ENCODE peak calls at places on chromosomes 3 and 15, in eight cellular contexts. I is cardiac fibroblast, T is uterus, H is astrocyte, Z is breast epithelium, R is colonic mucosa, E is astrocyte of the spinal cord, M is foreskin fibroblast. W is an unnamed sample.
A peak's percentile ranks its signal among the peaks of the same experiment; 100 is the strongest.

GRCh38 chr3:11622846-11623550 is 20.7 kb downstream of the VGLL4 start:
- DNase-seq in I (no peak), T (no peak), H (peak; percentile 68), Z (no peak), R (no peak), E (no peak), M (no peak), W (no peak)

GRCh38 chr3:46395210-46395661 is 11.6 kb downstream of the CCR5AS start:
- DNase-seq in I (peak; percentile 76), T (no peak), H (no peak), Z (no peak), R (no peak), E (no peak), M (no peak), W (no peak)

GRCh38 chr3:2655229-2655701 is 454.9 kb downstream of the IL5RA start:
- DNase-seq in I (no peak), T (no peak), H (no peak), Z (no peak), R (no peak), E (no peak), M (no peak), W (no peak)

GRCh38 chr3:64027708-64028107 is 4.4 kb upstream of the PSMD6 start:
- DNase-seq in I (no peak), T (no peak), H (no peak), Z (no peak), R (no peak), E (no peak), M (no peak), W (no peak)

GRCh38 chr15:39846108-39846507 is 63.5 kb upstream of the FSIP1 start:
- DNase-seq in I (no peak), T (no peak), H (no peak), Z (no peak), R (no peak), E (no peak), M (no peak), W (no peak)

GRCh38 chr15:64636541-64636940 is 138.8 kb downstream of the RBPMS2 start:
- DNase-seq in I (no peak), T (no peak), H (no peak), Z (no peak), R (no peak), E (no peak), M (no peak), W (no peak)

GRCh38 chr3:160374472-160374871 is 24.6 kb downstream of the IFT80 start:
- DNase-seq in I (no peak), T (no peak), H (no peak), Z (no peak), R (no peak), E (no peak), M (no peak), W (no peak)

GRCh38 chr3:120838441-120839091 is 69.4 kb upstream of the STXBP5L start:
- DNase-seq in I (no peak), T (no peak), H (no peak), Z (no peak), R (no peak), E (no peak), M (no peak), W (no peak)

GRCh38 chr15:30072630-30073029 is 10.1 kb upstream of the GOLGA8J start:
- DNase-seq in I (no peak), T (no peak), H (no peak), Z (no peak), R (no peak), E (no peak), M (peak; percentile 36), W (no peak)

GRCh38 chr3:195549001-195549400 is 5.9 kb upstream of the PPP1R2 start:
- DNase-seq in I (no peak), T (no peak), H (no peak), Z (no peak), R (no peak), E (no peak), M (no peak), W (no peak)

GRCh38 chr15:71136159-71137137 is 21.2 kb downstream of the THSD4 start:
- DNase-seq in I (peak; percentile 96), T (peak; percentile 60), H (peak; percentile 83), Z (no peak), R (no peak), E (peak; percentile 81), M (peak; percentile 92), W (no peak)

GRCh38 chr15:75431250-75431649 is 20.2 kb downstream of the SIN3A start:
- DNase-seq in I (no peak), T (no peak), H (peak; percentile 61), Z (no peak), R (no peak), E (peak; percentile 3), M (no peak), W (no peak)

GRCh38 chr3:108818404-108818803 is 4.2 kb upstream of the TRAT1 start:
- DNase-seq in I (peak; percentile 1), T (no peak), H (peak; percentile 8), Z (no peak), R (peak; percentile 61), E (no peak), M (no peak), W (no peak)

GRCh38 chr3:133964547-133964946 is 65.2 kb downstream of the SLCO2A1 start:
- DNase-seq in I (no peak), T (no peak), H (no peak), Z (no peak), R (no peak), E (no peak), M (no peak), W (no peak)

GRCh38 chr3:141938011-141938350 is 61.5 kb downstream of the ATP1B3 start:
- DNase-seq in I (no peak), T (no peak), H (no peak), Z (no peak), R (peak; percentile 36), E (no peak), M (no peak), W (no peak)

GRCh38 chr3:197001972-197002700 is 27.5 kb downstream of the MELTF start:
- DNase-seq in I (peak; percentile 18), T (peak; percentile 55), H (no peak), Z (peak; percentile 43), R (no peak), E (peak; percentile 12), M (peak; percentile 53), W (no peak)

GRCh38 chr3:119937229-119937628 is 155.3 kb downstream of the NR1I2 start:
- DNase-seq in I (no peak), T (no peak), H (peak; percentile 50), Z (no peak), R (no peak), E (peak; percentile 18), M (no peak), W (no peak)

GRCh38 chr3:130897316-130897715 is 3.4 kb downstream of the ATP2C1 start:
- DNase-seq in I (no peak), T (no peak), H (peak; percentile 13), Z (no peak), R (no peak), E (no peak), M (peak; percentile 4), W (no peak)

GRCh38 chr3:62335196-62335595 is 38.2 kb downstream of the FEZF2 start:
- DNase-seq in I (no peak), T (no peak), H (no peak), Z (no peak), R (no peak), E (no peak), M (no peak), W (no peak)

GRCh38 chr3:42014949-42015533 is 53.1 kb upstream of the ULK4 start:
- DNase-seq in I (peak; percentile 57), T (peak; percentile 37), H (no peak), Z (no peak), R (peak; percentile 61), E (peak; percentile 5), M (peak; percentile 63), W (no peak)

GRCh38 chr3:124315215-124316033 is 323.5 kb upstream of the ROPN1 start:
- DNase-seq in I (peak; percentile 19), T (no peak), H (peak; percentile 64), Z (no peak), R (no peak), E (peak; percentile 53), M (peak; percentile 43), W (peak; percentile 9)

DNA sequence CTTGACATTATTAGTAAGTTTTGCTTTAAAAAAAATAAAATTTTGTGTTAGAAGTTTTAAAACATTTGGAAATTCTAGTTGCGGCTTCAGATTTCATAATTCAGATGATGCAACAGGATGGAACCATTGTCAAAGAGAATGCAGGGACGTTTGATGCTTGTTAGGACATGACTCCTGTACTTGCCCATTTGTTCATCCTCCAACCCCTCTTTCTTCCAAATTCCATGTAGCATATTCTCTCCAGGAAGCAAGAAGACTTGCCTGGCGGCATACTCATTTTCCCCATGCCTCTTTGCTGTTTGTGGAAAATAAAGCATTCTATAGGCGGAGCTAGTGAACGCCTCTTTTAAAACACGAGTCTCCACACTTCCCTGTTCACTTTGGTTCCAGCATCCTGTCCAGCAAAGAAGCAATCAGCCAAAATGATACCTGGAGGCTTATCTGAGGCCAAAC is at the start of gene CSTA:
- DNase-seq in I (peak; percentile 66), T (no peak), H (no peak), Z (peak; percentile 51), R (no peak), E (no peak), M (peak; percentile 14), W (no peak)
- H3K4me3 ChIP-seq in I (no peak within 1 kb of the TSS), T (no peak within 1 kb of the TSS), H (no peak within 1 kb of the TSS), Z (peak within 1 kb of the TSS; percentile 0), R (peak within 1 kb of the TSS; percentile 0), E (no peak within 1 kb of the TSS), M (no peak within 1 kb of the TSS), W (no peak within 1 kb of the TSS)

GRCh38 chr3:55524565-55525244 is 37.6 kb upstream of the WNT5A start:
- DNase-seq in I (peak; percentile 69), T (no peak), H (peak; percentile 89), Z (no peak), R (no peak), E (peak; percentile 84), M (peak; percentile 19), W (peak; percentile 4)
- TF ChIP-seq CTCF in I (no peak), T (no peak), H (no peak), Z (no peak), R (no peak), E (no peak), M (no peak), W (no peak)

GRCh38 chr15:79034284-79034683 is 56.3 kb downstream of the RASGRF1 start:
- DNase-seq in I (no peak), T (no peak), H (no peak), Z (no peak), R (no peak), E (no peak), M (no peak), W (no peak)
- H3K4me3 ChIP-seq in I (no peak overlapping the region), T (no peak overlapping the region), H (no peak overlapping the region), Z (no peak overlapping the region), R (no peak overlapping the region), E (no peak overlapping the region), M (no peak overlapping the region), W (no peak overlapping the region)

GRCh38 chr3:101829878-101830277 is 19.4 kb upstream of the NFKBIZ start:
- DNase-seq in I (no peak), T (no peak), H (no peak), Z (no peak), R (no peak), E (no peak), M (no peak), W (no peak)

GRCh38 chr3:101828289-101828688 is 21.0 kb upstream of the NFKBIZ start:
- DNase-seq in I (peak; percentile 33), T (no peak), H (no peak), Z (no peak), R (no peak), E (no peak), M (no peak), W (no peak)

GRCh38 chr3:101825904-101826445 is 23.3 kb upstream of the NFKBIZ start:
- DNase-seq in I (peak; percentile 71), T (no peak), H (no peak), Z (no peak), R (no peak), E (peak; percentile 31), M (peak; percentile 56), W (no peak)

GRCh38 chr3:101827211-101828174 is 21.8 kb upstream of the NFKBIZ start:
- DNase-seq in I (peak; percentile 80), T (peak; percentile 77), H (peak; percentile 81), Z (peak; percentile 75), R (peak; percentile 84), E (peak; percentile 81), M (peak; percentile 80), W (no peak)

GRCh38 chr3:101829066-101829830 is 20.1 kb upstream of the NFKBIZ start:
- DNase-seq in I (peak; percentile 82), T (peak; percentile 73), H (peak; percentile 69), Z (peak; percentile 78), R (peak; percentile 73), E (peak; percentile 49), M (peak; percentile 82), W (no peak)
- TF ChIP-seq CTCF in I (no peak), T (no peak), H (no peak), Z (no peak), R (no peak), E (no peak), M (no peak), W (no peak)

W was measured in AG04449.